ENCODE peak calls at places on chromosomes 13 and 19, in ten cellular contexts. C, U, L, S, N, I, E, P, V and J are unnamed samples.
A peak's percentile ranks its signal among the peaks of the same experiment; 100 is the strongest.

GRCh38 chr13:94598281-94598680 is 2.3 kb upstream of the TGDS start:
- DNase-seq in S (no peak), V (no peak), I (no peak), L (no peak), P (no peak), N (no peak), E (no peak), C (no peak), U (no peak), J (no peak)

GRCh38 chr13:34346626-34347025 is 528.7 kb downstream of the RFC3 start:
- DNase-seq in E (no peak), I (no peak), U (no peak), V (no peak), P (no peak), L (no peak), S (no peak), C (no peak), N (no peak), J (no peak)

GRCh38 chr19:42051166-42052115 is 18.6 kb downstream of the GRIK5 start:
- DNase-seq in P (no peak), C (no peak), U (no peak), V (no peak), S (no peak), L (no peak), E (no peak), I (no peak), N (no peak), J (no peak)

GRCh38 chr19:47848871-47849473 is 10.1 kb upstream of the TPRX2 start:
- DNase-seq in I (no peak), S (no peak), C (no peak), N (no peak), E (peak; percentile 69), V (no peak), P (peak; percentile 98), U (no peak), L (peak; percentile 82), J (no peak)

GRCh38 chr19:54518844-54519243 is 16.2 kb downstream of the LAIR2 start:
- DNase-seq in S (no peak), N (no peak), U (no peak), E (no peak), I (no peak), L (no peak), P (no peak), V (no peak), C (no peak), J (no peak)

GRCh38 chr19:54024660-54025059 is 33.2 kb downstream of the CACNG6 start:
- DNase-seq in S (no peak), E (no peak), U (no peak), I (no peak), N (no peak), V (no peak), P (no peak), L (peak; percentile 71), C (no peak), J (no peak)

GRCh38 chr13:52158629-52159158 is 703 bp downstream of the NEK3 start:
- DNase-seq in C (peak; percentile 8), U (peak; percentile 31), V (peak; percentile 3), P (peak; percentile 7), I (peak; percentile 24), E (no peak), N (no peak), L (peak; percentile 12), S (no peak), J (no peak)

GRCh38 chr13:91329736-91330135 is 17.8 kb upstream of the MIR17HG start:
- DNase-seq in I (no peak), N (no peak), C (no peak), E (no peak), U (no peak), P (no peak), S (no peak), L (no peak), V (no peak), J (no peak)

GRCh38 chr13:48320906-48321510 is 17.5 kb downstream of the RB1 start:
- DNase-seq in P (no peak), U (no peak), E (peak; percentile 50), V (no peak), N (no peak), I (no peak), C (no peak), L (no peak), S (no peak), J (peak; percentile 4)

GRCh38 chr19:18865973-18866799 is 29.8 kb downstream of the CERS1 start:
- DNase-seq in I (peak; percentile 68), U (peak; percentile 67), P (peak; percentile 58), V (no peak), C (no peak), E (peak; percentile 83), N (no peak), S (no peak), L (peak; percentile 52), J (peak; percentile 77)

GRCh38 chr19:18867751-18868150 is 28.2 kb downstream of the CERS1 start:
- DNase-seq in N (no peak), S (no peak), I (no peak), V (no peak), U (no peak), P (no peak), C (no peak), E (no peak), L (no peak), J (no peak)

GRCh38 chr19:18865106-18865972 is 30.6 kb downstream of the CERS1 start:
- DNase-seq in U (no peak), N (no peak), I (no peak), V (no peak), L (no peak), E (no peak), P (no peak), S (no peak), C (no peak), J (no peak)

GRCh38 chr19:18867199-18867598 is 28.8 kb downstream of the CERS1 start:
- DNase-seq in N (no peak), E (no peak), S (no peak), L (no peak), I (no peak), P (no peak), U (no peak), V (no peak), C (no peak), J (no peak)

GRCh38 chr19:18866800-18867123 is 29.2 kb downstream of the CERS1 start:
- DNase-seq in C (no peak), N (no peak), E (no peak), V (no peak), S (no peak), P (no peak), U (no peak), L (no peak), I (no peak), J (no peak)
- TF ChIP-seq CTCF in C (peak; percentile 0), N (no peak), E (no peak), V (no peak), S (no peak), P (no peak), U (no peak), L (peak; percentile 25), I (no peak), J (no peak)

GRCh38 chr19:1417681-1418493 is 10.5 kb downstream of the DAZAP1 start:
- DNase-seq in N (no peak), L (no peak), P (no peak), C (no peak), E (no peak), S (no peak), I (no peak), V (no peak), U (peak; percentile 56), J (no peak)

GRCh38 chr19:1418494-1418775 is 11.0 kb downstream of the DAZAP1 start:
- DNase-seq in C (no peak), U (no peak), V (no peak), E (no peak), N (no peak), L (no peak), I (no peak), P (no peak), S (no peak), J (no peak)

GRCh38 chr19:1416014-1416841 is 8.8 kb downstream of the DAZAP1 start:
- DNase-seq in E (no peak), I (no peak), S (no peak), N (no peak), V (no peak), C (no peak), U (no peak), P (no peak), L (no peak), J (no peak)

GRCh38 chr19:1418951-1419735 is 11.8 kb downstream of the DAZAP1 start:
- DNase-seq in N (no peak), L (no peak), S (no peak), U (no peak), V (no peak), I (no peak), P (no peak), E (no peak), C (no peak), J (no peak)

GRCh38 chr19:1417145-1417544 is 9.8 kb downstream of the DAZAP1 start:
- DNase-seq in S (no peak), C (peak; percentile 77), U (peak; percentile 40), I (peak; percentile 71), V (peak; percentile 59), E (no peak), N (no peak), P (no peak), L (no peak), J (no peak)
- H3K4me3 ChIP-seq in S (no peak overlapping the region), C (peak overlapping the region; percentile 15), U (no peak overlapping the region), I (no peak overlapping the region), V (no peak overlapping the region), E (no peak overlapping the region), N (no peak overlapping the region), P (no peak overlapping the region), L (no peak overlapping the region), J (no peak overlapping the region)

GRCh38 chr19:36573020-36573947 is at the start of gene ZNF529:
- DNase-seq in P (peak; percentile 91), S (peak; percentile 89), I (peak; percentile 88), U (peak; percentile 82), N (peak; percentile 59), E (peak; percentile 93), V (peak; percentile 66), L (peak; percentile 97), C (peak; percentile 79), J (peak; percentile 91)
- TF ChIP-seq CTCF in P (no peak), S (no peak), I (no peak), U (no peak), N (no peak), E (no peak), V (no peak), L (no peak), C (no peak), J (no peak)

DNA sequence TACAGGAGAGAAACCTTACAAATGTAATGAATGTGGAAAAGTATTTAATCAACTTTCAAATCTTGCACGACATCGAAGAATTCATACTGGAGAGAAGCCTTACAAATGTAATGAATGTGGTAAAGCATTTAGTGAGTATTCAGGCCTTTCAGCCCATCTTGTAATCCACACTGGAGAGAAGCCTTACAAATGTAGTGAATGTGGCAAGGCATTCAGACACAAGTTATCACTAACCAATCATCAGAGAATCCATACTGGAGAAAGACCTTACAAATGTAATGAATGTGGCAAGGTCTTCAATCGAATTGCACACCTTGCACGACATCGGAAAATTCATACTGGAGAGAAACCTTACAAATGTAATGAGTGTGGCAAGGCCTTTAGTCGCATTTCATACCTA is 13.6 kb upstream of the ZNF610 start:
- DNase-seq in L (no peak), I (no peak), V (no peak), E (no peak), N (no peak), U (no peak), S (no peak), C (no peak), P (no peak), J (no peak)
- H3K4me3 ChIP-seq in L (peak overlapping the region; percentile 12), I (no peak overlapping the region), V (no peak overlapping the region), E (no peak overlapping the region), N (no peak overlapping the region), U (no peak overlapping the region), S (no peak overlapping the region), C (peak overlapping the region; percentile 47), P (no peak overlapping the region), J (no peak overlapping the region)